ENCODE peak calls at places on chromosomes 12 and 14, in seven cellular contexts. H is gastrocnemius medialis, V is BE2C, X is heart left ventricle, O is breast epithelium, S is heart right ventricle, A is psoas muscle. J is an unnamed sample.

GRCh38 chr12:96323906-96324305 is 76.3 kb downstream of the CDK17 start:
- DNase-seq in O (no peak), V (no peak), S (no peak), X (no peak), H (no peak), A (no peak), J (no peak)

GRCh38 chr14:89912667-89913211 is 41.8 kb downstream of the EFCAB11 start:
- DNase-seq in A (no peak), S (peak; percentile 16), O (no peak), H (peak; percentile 15), X (no peak), V (no peak), J (no peak)

GRCh38 chr14:74685054-74685453 is 27.8 kb downstream of the AREL1 start:
- DNase-seq in V (no peak), O (no peak), H (no peak), A (no peak), S (no peak), X (no peak), J (no peak)

GRCh38 chr12:42916143-42916542 is 326.6 kb upstream of the PRICKLE1 start:
- DNase-seq in A (no peak), X (no peak), H (no peak), V (no peak), S (no peak), O (no peak), J (no peak)

GRCh38 chr12:106670131-106670530 is 87.3 kb downstream of the RFX4 start:
- DNase-seq in H (no peak), S (no peak), A (no peak), X (no peak), V (no peak), O (no peak), J (peak; percentile 17)

GRCh38 chr12:24742378-24742777 is 206.5 kb downstream of the BCAT1 start:
- DNase-seq in V (no peak), O (no peak), X (peak; percentile 40), S (peak; percentile 35), H (peak; percentile 38), A (no peak), J (peak; percentile 61)

GRCh38 chr12:116346222-116346621 is 68.7 kb upstream of the MED13L start:
- DNase-seq in X (no peak), S (no peak), V (peak; percentile 50), A (no peak), H (no peak), O (no peak), J (peak; percentile 70)

GRCh38 chr12:130981947-130982346 is 28.2 kb downstream of the ADGRD1 start:
- DNase-seq in V (no peak), S (no peak), A (no peak), O (no peak), H (no peak), X (no peak), J (peak; percentile 42)

DNA sequence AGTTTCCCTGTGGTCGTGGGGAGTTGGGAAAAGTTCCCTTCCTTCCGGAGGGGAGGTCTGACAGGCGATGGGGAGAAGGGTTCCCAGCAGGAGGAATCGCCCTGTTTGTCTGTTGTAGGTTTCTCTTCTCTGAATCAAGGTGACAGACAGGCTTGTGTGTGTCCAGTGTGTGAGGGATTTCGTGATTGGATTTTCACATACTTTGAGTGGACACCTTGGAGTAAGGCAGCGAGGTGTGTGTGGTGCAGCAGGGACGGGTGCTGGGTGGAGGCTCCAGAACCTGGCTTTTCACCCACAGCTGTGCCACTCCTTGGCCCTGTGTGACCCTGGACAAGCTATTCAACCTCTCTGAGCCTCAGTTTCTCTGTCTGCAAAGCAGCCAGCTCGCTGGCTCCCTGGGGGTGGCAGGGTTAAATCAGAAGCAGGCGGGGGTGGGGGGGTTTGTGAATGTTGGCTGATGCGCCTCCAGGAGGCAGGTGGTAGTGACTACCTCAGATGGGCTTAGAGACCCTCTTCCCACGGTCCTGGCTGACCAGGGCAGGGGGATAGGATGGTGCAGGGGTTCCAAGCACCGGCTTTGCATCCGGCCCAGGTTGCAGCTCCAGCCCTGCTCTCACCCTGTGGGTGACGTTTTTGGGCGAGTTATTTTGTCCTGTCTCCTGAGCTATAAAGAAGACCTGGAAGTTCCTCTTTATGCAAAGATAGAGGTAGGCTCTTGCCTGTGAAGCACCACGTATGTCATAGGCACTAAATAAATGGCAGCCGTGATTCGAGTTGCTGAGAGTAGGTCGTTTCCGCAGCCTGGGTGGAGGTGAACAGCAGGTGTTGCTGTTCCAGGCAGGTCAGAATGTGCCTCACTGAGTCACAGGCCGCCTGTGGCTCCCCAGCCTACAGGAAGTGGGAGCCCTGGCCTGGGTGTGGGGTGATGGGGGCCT is 687 bp downstream of the BDKRB2 start:
- DNase-seq in V (no peak), S (no peak), X (no peak), O (no peak), H (no peak), A (no peak), J (peak; percentile 69)
- TF ChIP-seq CTCF in V (no peak), S (no peak), X (no peak), O (no peak), H (no peak), A (no peak), J (peak; percentile 37)

DNA sequence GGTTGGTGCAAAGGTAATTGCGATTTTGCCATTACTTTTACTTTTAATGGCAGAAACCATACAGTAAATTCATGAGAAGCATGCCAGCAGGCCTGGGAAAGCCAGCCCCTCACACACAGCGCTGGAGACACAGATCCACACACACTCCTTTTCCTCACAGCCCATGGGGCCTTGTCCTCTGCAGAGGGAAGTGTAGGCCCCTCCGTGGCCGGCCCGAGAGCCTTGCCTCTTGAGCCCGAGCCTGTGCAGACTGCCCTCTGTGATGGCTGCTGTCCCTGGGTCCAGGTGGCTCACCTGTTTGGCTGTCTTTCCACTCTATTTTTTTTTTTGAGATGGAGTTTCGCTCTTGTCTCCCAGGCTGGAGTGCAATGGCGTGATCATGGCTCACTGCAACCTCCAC is 39.3 kb downstream of the XRCC3 start:
- DNase-seq in X (no peak), S (no peak), O (no peak), V (no peak), H (no peak), A (no peak), J (no peak)
- H3K27me3 ChIP-seq in X (no peaks in the 10 kb centered on the region), S (no peaks in the 10 kb centered on the region), O (no peaks in the 10 kb centered on the region), V (no peaks in the 10 kb centered on the region), H (no peaks in the 10 kb centered on the region), A (no peaks in the 10 kb centered on the region), J (no peaks in the 10 kb centered on the region)

GRCh38 chr12:109762673-109763191 is 49.1 kb downstream of the FAM222A start:
- DNase-seq in A (peak; percentile 18), V (no peak), O (no peak), H (no peak), X (no peak), S (no peak), J (peak; percentile 38)

GRCh38 chr12:109764776-109765492 is 51.3 kb downstream of the FAM222A start:
- DNase-seq in X (no peak), S (no peak), V (peak; percentile 10), H (no peak), O (peak; percentile 37), A (peak; percentile 33), J (peak; percentile 43)

GRCh38 chr12:109763201-109763841 is 49.7 kb downstream of the FAM222A start:
- DNase-seq in S (no peak), O (peak; percentile 35), A (peak; percentile 20), H (no peak), X (no peak), V (peak; percentile 32), J (peak; percentile 49)

GRCh38 chr12:109765493-109765810 is 51.8 kb downstream of the FAM222A start:
- DNase-seq in H (no peak), V (no peak), S (no peak), X (no peak), A (peak; percentile 9), O (no peak), J (no peak)

DNA sequence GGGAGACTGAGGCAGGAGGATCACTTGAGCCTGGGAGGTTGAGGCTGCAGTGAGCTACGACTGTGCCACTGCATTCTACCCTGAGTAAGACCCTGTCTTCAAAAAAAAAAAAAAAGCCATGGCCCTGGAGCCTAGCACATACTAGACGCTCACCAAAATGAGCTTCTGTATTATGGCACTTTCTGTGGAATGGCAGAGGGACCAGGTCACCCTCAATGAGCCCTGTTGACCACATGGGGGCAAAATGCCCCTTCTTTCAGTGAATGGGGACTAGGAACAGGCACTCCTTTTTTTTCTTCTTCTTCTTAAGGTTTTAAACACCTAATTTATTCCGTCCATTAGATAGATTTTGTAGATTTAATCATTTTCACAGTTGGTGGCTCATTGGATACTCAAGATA is 50.5 kb downstream of the FAM222A start:
- DNase-seq in O (no peak), V (peak; percentile 24), H (no peak), A (no peak), S (no peak), X (no peak), J (peak; percentile 66)
- TF ChIP-seq CTCF in O (no peak), V (peak; percentile 51), H (no peak), A (no peak), S (no peak), X (no peak), J (peak; percentile 72)

DNA sequence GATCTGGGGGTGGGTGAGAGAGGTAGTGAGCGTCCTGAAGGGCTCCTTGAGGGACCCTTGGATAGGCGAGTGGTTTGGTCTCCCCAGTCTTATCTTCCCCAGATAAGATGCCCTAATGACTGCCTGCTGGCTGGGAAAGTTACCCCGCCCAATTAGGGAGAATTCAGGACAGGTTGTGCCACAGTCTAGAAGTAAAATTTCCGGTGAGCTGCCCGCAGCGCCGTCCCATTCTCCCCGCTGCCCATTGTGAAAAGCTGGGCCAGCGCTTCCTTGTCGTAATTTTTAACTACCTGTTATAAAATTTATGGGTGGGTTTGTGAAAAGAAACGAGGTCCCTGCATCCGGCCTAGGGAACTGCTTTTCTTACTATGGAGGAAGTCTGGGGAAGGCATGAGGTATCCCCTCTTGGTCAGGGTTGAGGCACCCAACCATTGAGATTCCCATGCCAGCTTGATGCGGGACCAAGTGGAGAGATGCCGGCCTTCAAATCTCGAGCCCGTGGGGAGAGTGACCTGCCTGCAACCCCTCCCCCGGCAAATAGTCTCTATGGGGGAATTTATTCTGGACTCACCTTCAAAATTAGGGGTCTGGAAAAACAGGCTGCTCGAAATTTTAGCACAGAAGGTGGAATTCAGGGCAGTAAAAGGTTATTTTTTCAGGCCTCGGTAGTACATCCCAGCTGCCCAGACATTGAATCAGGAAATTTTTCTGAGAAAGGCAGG is 6.6 kb downstream of the HOXC8 start:
- DNase-seq in A (peak; percentile 10), V (no peak), X (no peak), O (no peak), H (no peak), S (no peak), J (no peak)
- H3K27me3 ChIP-seq in A (peaks cover 1% of the 10 kb centered on the region), V (no peaks in the 10 kb centered on the region), X (peaks cover 58% of the 10 kb centered on the region), O (no peaks in the 10 kb centered on the region), H (no peaks in the 10 kb centered on the region), S (peaks cover 100% of the 10 kb centered on the region), J (peaks cover 100% of the 10 kb centered on the region)

DNA sequence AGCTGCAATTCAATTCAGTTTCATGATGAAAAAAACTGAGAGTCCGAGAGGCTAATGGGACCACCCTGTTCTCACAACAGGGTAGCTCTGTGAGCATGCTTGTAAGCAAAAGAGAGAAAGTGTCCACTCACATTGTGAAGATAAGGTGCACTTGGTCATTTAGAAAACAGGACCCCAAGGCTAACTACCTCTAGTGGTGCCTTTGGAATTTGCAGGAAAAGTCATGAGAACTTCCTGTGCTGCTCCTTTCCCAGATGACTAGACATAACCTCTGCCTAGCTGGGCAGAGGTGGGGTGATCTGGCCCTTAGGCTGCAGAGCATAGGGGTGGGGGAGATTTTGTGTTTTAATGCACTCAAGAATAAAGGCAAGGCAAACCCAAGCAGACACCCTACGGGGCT is 118.9 kb downstream of the STAB2 start:
- DNase-seq in X (no peak), O (no peak), V (no peak), S (no peak), H (no peak), A (no peak), J (peak; percentile 67)
- TF ChIP-seq CTCF in X (no peak), O (no peak), V (peak; percentile 36), S (no peak), H (no peak), A (no peak), J (peak; percentile 73)